ENCODE peak calls at places on chromosomes 3 and 15, in eight cellular contexts. J is activated CD4-positive, alpha-beta T cell treated with anti-CD3 and anti-CD28 coated beads, Interleukin-2, amount 10 ng/mL, durations not matched to agents 7 days and 5 days; K is globus pallidus; L is SHP77; V is Calu3; R is ELF-1; E is stimulated activated CD8-positive, alpha-beta memory T cell treated with anti-CD3 and anti-CD28 coated beads, Interleukin-4, amount 100 ng/mL, for 4 hours; A is heart left ventricle. U is an unnamed sample.

GRCh38 chr3:147197739-147198138 is 208.6 kb downstream of the ZIC4 start:
- DNase-seq in E (no peak), R (no peak), K (no peak), V (no peak), J (no peak), L (no peak), A (no peak), U (no peak)

GRCh38 chr3:138594150-138594934 is at the start of gene CEP70:
- DNase-seq in L (no peak), R (peak; percentile 98), A (peak; percentile 93), J (peak; percentile 91), V (peak; percentile 100), K (peak; percentile 91), E (peak; percentile 83), U (peak; percentile 91)

GRCh38 chr15:47750030-47750739 is 32.9 kb downstream of the SEMA6D start:
- DNase-seq in J (no peak), K (no peak), E (no peak), V (no peak), L (no peak), A (no peak), R (peak; percentile 22), U (no peak)

GRCh38 chr15:61809216-61809615 is 251.0 kb downstream of the VPS13C start:
- DNase-seq in R (no peak), E (no peak), A (no peak), V (no peak), L (no peak), J (no peak), K (no peak), U (no peak)

GRCh38 chr3:191376742-191377141 is 46.4 kb upstream of the UTS2B start:
- DNase-seq in A (no peak), J (no peak), E (no peak), R (no peak), L (no peak), K (no peak), V (no peak), U (no peak)

GRCh38 chr3:147513785-147514184 is 104.6 kb downstream of the ZIC1 start:
- DNase-seq in J (no peak), E (no peak), L (no peak), R (peak; percentile 26), V (no peak), A (no peak), K (no peak), U (no peak)

GRCh38 chr3:124813541-124813940 is 73.6 kb downstream of the ITGB5 start:
- DNase-seq in A (no peak), K (no peak), J (no peak), L (no peak), E (no peak), R (no peak), V (no peak), U (no peak)

GRCh38 chr15:75731248-75732100 is 18.8 kb upstream of the CSPG4 start:
- DNase-seq in R (no peak), A (peak; percentile 69), J (no peak), L (no peak), K (no peak), V (no peak), E (no peak), U (peak; percentile 46)

GRCh38 chr3:15368561-15369135 is 36.3 kb upstream of the SH3BP5 start:
- DNase-seq in L (no peak), K (no peak), V (no peak), E (no peak), J (no peak), A (no peak), R (no peak), U (no peak)

GRCh38 chr3:194365526-194365925 is 4.0 kb downstream of the LRRC15 start:
- DNase-seq in L (no peak), R (no peak), V (no peak), E (no peak), J (no peak), K (no peak), A (no peak), U (no peak)

GRCh38 chr3:31275038-31275562 is 257.6 kb upstream of the STT3B start:
- DNase-seq in K (no peak), L (no peak), J (no peak), A (no peak), E (no peak), R (no peak), V (peak; percentile 21), U (no peak)

GRCh38 chr3:101890716-101891115 is 41.4 kb downstream of the NFKBIZ start:
- DNase-seq in K (no peak), A (no peak), V (no peak), J (no peak), E (no peak), R (no peak), L (no peak), U (no peak)

GRCh38 chr3:146274833-146275232 is 23.9 kb upstream of the PLSCR4 start:
- DNase-seq in J (no peak), K (no peak), L (no peak), E (no peak), R (no peak), A (no peak), V (no peak), U (no peak)

GRCh38 chr3:137588871-137589270 is 175.2 kb upstream of the SOX14 start:
- DNase-seq in R (no peak), J (no peak), V (no peak), K (no peak), L (no peak), A (no peak), E (no peak), U (no peak)

GRCh38 chr3:140570602-140571001 is 107.3 kb upstream of the TRIM42 start:
- DNase-seq in J (no peak), L (no peak), K (no peak), V (no peak), A (no peak), E (no peak), R (no peak), U (no peak)

GRCh38 chr15:89836255-89837133 is 21.8 kb upstream of the ANPEP start:
- DNase-seq in E (no peak), L (no peak), V (no peak), A (no peak), J (no peak), K (no peak), R (peak; percentile 23), U (no peak)

GRCh38 chr3:165753560-165753959 is 83.7 kb downstream of the BCHE start:
- DNase-seq in J (no peak), R (no peak), E (no peak), A (no peak), K (no peak), L (no peak), V (peak; percentile 36), U (no peak)

GRCh38 chr15:60003243-60004018 is 680 bp upstream of the FOXB1 start:
- DNase-seq in J (no peak), V (no peak), K (no peak), E (no peak), L (no peak), A (no peak), R (no peak), U (peak; percentile 60)

GRCh38 chr3:121641127-121641526 is 19.6 kb downstream of the HCLS1 start:
- DNase-seq in L (no peak), K (no peak), R (no peak), E (no peak), J (no peak), V (no peak), A (no peak), U (no peak)

GRCh38 chr15:47991376-47991775 is 129.4 kb upstream of the SLC24A5 start:
- DNase-seq in J (no peak), K (no peak), A (no peak), R (no peak), E (no peak), L (no peak), V (no peak), U (no peak)

GRCh38 chr3:105938101-105938500 is 69.3 kb upstream of the CBLB start:
- DNase-seq in A (peak; percentile 33), E (no peak), V (no peak), L (no peak), J (no peak), K (no peak), R (no peak), U (no peak)

GRCh38 chr15:96867992-96868391 is 537.5 kb downstream of the NR2F2 start:
- DNase-seq in R (no peak), K (no peak), L (no peak), E (no peak), J (no peak), A (no peak), V (no peak), U (no peak)

GRCh38 chr3:174466471-174467054 is 392.6 kb upstream of the NAALADL2 start:
- DNase-seq in K (no peak), V (no peak), R (no peak), E (no peak), A (no peak), L (no peak), J (no peak), U (no peak)

GRCh38 chr3:48708481-48708889 is 8.5 kb downstream of the IP6K2 start:
- DNase-seq in A (no peak), J (no peak), E (no peak), V (no peak), R (no peak), K (no peak), L (no peak), U (no peak)